ENCODE peak calls at places on chromosomes 16 and 17, in four cellular contexts. One of them, this sample, is unnamed.

GRCh38 chr16:25643633-25644032 is 48.1 kb upstream of the HS3ST4 start:
- DNase-seq in AG10803: no peak
- DNase-seq in HL-60: no peak
- DNase-seq in colonic mucosa: no peak
- DNase-seq in this sample: no peak

GRCh38 chr17:27824745-27825144 is 24.4 kb upstream of the NOS2 start:
- DNase-seq in colonic mucosa: peak; percentile 52
- DNase-seq in AG10803: no peak
- DNase-seq in HL-60: no peak
- DNase-seq in this sample: no peak

GRCh38 chr16:57029161-57030160 is 40.1 kb downstream of the NLRC5 start:
- DNase-seq in colonic mucosa: no peak
- DNase-seq in AG10803: peak; percentile 40
- DNase-seq in HL-60: no peak
- DNase-seq in this sample: no peak

GRCh38 chr17:43092891-43093290 is 32.3 kb downstream of the BRCA1 start:
- DNase-seq in HL-60: no peak
- DNase-seq in colonic mucosa: no peak
- DNase-seq in AG10803: peak; percentile 73
- DNase-seq in this sample: no peak

GRCh38 chr17:43418441-43419374 is 19.9 kb downstream of the ARL4D start:
- DNase-seq in AG10803: peak; percentile 88
- DNase-seq in HL-60: peak; percentile 22
- DNase-seq in colonic mucosa: no peak
- DNase-seq in this sample: no peak

GRCh38 chr16:54102888-54103866 is 183.4 kb downstream of the IRX3 start:
- DNase-seq in colonic mucosa: no peak
- DNase-seq in HL-60: no peak
- DNase-seq in AG10803: no peak
- DNase-seq in this sample: no peak

GRCh38 chr16:9012848-9013507 is 49.3 kb upstream of the USP7 start:
- DNase-seq in colonic mucosa: no peak
- DNase-seq in HL-60: no peak
- DNase-seq in AG10803: no peak
- DNase-seq in this sample: no peak

GRCh38 chr16:12672986-12673385 is 130.7 kb downstream of the CPPED1 start:
- DNase-seq in AG10803: no peak
- DNase-seq in colonic mucosa: no peak
- DNase-seq in HL-60: no peak
- DNase-seq in this sample: no peak

GRCh38 chr16:10907757-10908045 is 30.7 kb downstream of the CIITA start:
- DNase-seq in HL-60: no peak
- DNase-seq in AG10803: no peak
- DNase-seq in colonic mucosa: no peak
- DNase-seq in this sample: no peak

GRCh38 chr17:42135151-42135550 is 12.5 kb downstream of the HSPB9 start:
- DNase-seq in AG10803: no peak
- DNase-seq in colonic mucosa: no peak
- DNase-seq in HL-60: no peak
- DNase-seq in this sample: no peak

GRCh38 chr17:47829870-47830269 is 1.5 kb downstream of the MRPL10 start:
- DNase-seq in HL-60: no peak
- DNase-seq in colonic mucosa: no peak
- DNase-seq in AG10803: no peak
- DNase-seq in this sample: no peak

GRCh38 chr17:78897639-78897996 is 5.4 kb downstream of the CEP295NL start:
- DNase-seq in HL-60: no peak
- DNase-seq in AG10803: no peak
- DNase-seq in colonic mucosa: no peak
- DNase-seq in this sample: no peak

GRCh38 chr17:82315703-82316358 is 1.6 kb downstream of the CD7 start:
- DNase-seq in AG10803: no peak
- DNase-seq in colonic mucosa: no peak
- DNase-seq in HL-60: no peak
- DNase-seq in this sample: peak; percentile 56

GRCh38 chr16:69187387-69187890 is 475 bp downstream of the SNTB2 start:
- DNase-seq in HL-60: no peak
- DNase-seq in colonic mucosa: peak; percentile 56
- DNase-seq in AG10803: peak; percentile 43
- DNase-seq in this sample: no peak

GRCh38 chr17:38428150-38428642 is at the start of gene ARHGAP23:
- DNase-seq in AG10803: peak; percentile 76
- DNase-seq in HL-60: no peak
- DNase-seq in colonic mucosa: peak; percentile 33
- DNase-seq in this sample: no peak

GRCh38 chr17:48055531-48056245 is 7.5 kb downstream of the NFE2L1 start:
- DNase-seq in AG10803: peak; percentile 97
- DNase-seq in colonic mucosa: no peak
- DNase-seq in HL-60: no peak
- DNase-seq in this sample: no peak

GRCh38 chr17:7674934-7675333 is 12.4 kb downstream of the TP53 start:
- DNase-seq in HL-60: no peak
- DNase-seq in colonic mucosa: no peak
- DNase-seq in AG10803: no peak
- DNase-seq in this sample: no peak

GRCh38 chr16:11475896-11476630 is 110.7 kb downstream of the LITAF start:
- DNase-seq in colonic mucosa: no peak
- DNase-seq in AG10803: no peak
- DNase-seq in HL-60: no peak
- DNase-seq in this sample: no peak

GRCh38 chr16:8804313-8804712 is 6.7 kb downstream of the PMM2 start:
- DNase-seq in colonic mucosa: no peak
- DNase-seq in HL-60: no peak
- DNase-seq in AG10803: no peak
- DNase-seq in this sample: no peak

GRCh38 chr16:56191807-56192643 is 736 bp downstream of the GNAO1 start:
- DNase-seq in HL-60: no peak
- DNase-seq in colonic mucosa: no peak
- DNase-seq in AG10803: no peak
- DNase-seq in this sample: no peak

GRCh38 chr16:69395859-69396186 is 10.0 kb upstream of the TERF2 start:
- DNase-seq in colonic mucosa: no peak
- DNase-seq in AG10803: no peak
- DNase-seq in HL-60: no peak
- DNase-seq in this sample: no peak

GRCh38 chr16:86470964-86471363 is 39.4 kb upstream of the FOXF1 start:
- DNase-seq in AG10803: no peak
- DNase-seq in colonic mucosa: no peak
- DNase-seq in HL-60: no peak
- DNase-seq in this sample: no peak

GRCh38 chr17:58630883-58631522 is 60.8 kb downstream of the TEX14 start:
- DNase-seq in colonic mucosa: peak; percentile 26
- DNase-seq in HL-60: no peak
- DNase-seq in AG10803: no peak
- DNase-seq in this sample: no peak

GRCh38 chr17:4329838-4330237 is 36.6 kb downstream of the UBE2G1 start:
- DNase-seq in HL-60: no peak
- DNase-seq in colonic mucosa: no peak
- DNase-seq in AG10803: peak; percentile 91
- DNase-seq in this sample: no peak

GRCh38 chr16:49867234-49867633 is 11.3 kb upstream of the ZNF423 start:
- DNase-seq in colonic mucosa: no peak
- DNase-seq in HL-60: no peak
- DNase-seq in AG10803: no peak
- DNase-seq in this sample: no peak

GRCh38 chr17:77807746-77808441 is 150.6 kb upstream of the TNRC6C start:
- DNase-seq in colonic mucosa: no peak
- DNase-seq in AG10803: no peak
- DNase-seq in HL-60: no peak
- DNase-seq in this sample: no peak

GRCh38 chr17:12665263-12666210 is at the start of gene MYOCD:
- DNase-seq in AG10803: no peak
- DNase-seq in colonic mucosa: peak; percentile 19
- DNase-seq in HL-60: no peak
- DNase-seq in this sample: no peak

GRCh38 chr16:81374514-81374913 is 59.8 kb downstream of the GAN start:
- DNase-seq in AG10803: no peak
- DNase-seq in colonic mucosa: no peak
- DNase-seq in HL-60: no peak
- DNase-seq in this sample: no peak

GRCh38 chr16:9977333-9977897 is 204.8 kb downstream of the GRIN2A start:
- DNase-seq in AG10803: no peak
- DNase-seq in HL-60: no peak
- DNase-seq in colonic mucosa: no peak
- DNase-seq in this sample: no peak

GRCh38 chr17:17119533-17119932 is 77.3 kb downstream of the MPRIP start:
- DNase-seq in colonic mucosa: peak; percentile 70
- DNase-seq in HL-60: no peak
- DNase-seq in AG10803: peak; percentile 50
- DNase-seq in this sample: no peak

GRCh38 chr17:2292100-2292499 is 11.5 kb downstream of the SMG6 start:
- DNase-seq in colonic mucosa: no peak
- DNase-seq in AG10803: peak; percentile 26
- DNase-seq in HL-60: no peak
- DNase-seq in this sample: no peak

GRCh38 chr17:34318474-34318873 is 761 bp upstream of the CCL8 start:
- DNase-seq in HL-60: no peak
- DNase-seq in colonic mucosa: no peak
- DNase-seq in AG10803: no peak
- DNase-seq in this sample: no peak

GRCh38 chr17:63435681-63436522 is 10.2 kb downstream of the CYB561 start:
- DNase-seq in AG10803: no peak
- DNase-seq in colonic mucosa: peak; percentile 58
- DNase-seq in HL-60: no peak
- DNase-seq in this sample: no peak

GRCh38 chr17:63436523-63437110 is 9.5 kb downstream of the CYB561 start:
- DNase-seq in AG10803: no peak
- DNase-seq in HL-60: no peak
- DNase-seq in colonic mucosa: no peak
- DNase-seq in this sample: no peak

GRCh38 chr17:63437287-63438091 is 8.6 kb downstream of the CYB561 start:
- DNase-seq in HL-60: no peak
- DNase-seq in AG10803: peak; percentile 47
- DNase-seq in colonic mucosa: no peak
- DNase-seq in this sample: no peak

GRCh38 chr17:63433746-63434591 is 12.1 kb downstream of the CYB561 start:
- DNase-seq in HL-60: no peak
- DNase-seq in colonic mucosa: peak; percentile 57
- DNase-seq in AG10803: peak; percentile 98
- DNase-seq in this sample: no peak

GRCh38 chr17:63434951-63435571 is 11.0 kb downstream of the CYB561 start:
- DNase-seq in AG10803: no peak
- DNase-seq in HL-60: no peak
- DNase-seq in colonic mucosa: peak; percentile 88
- DNase-seq in this sample: peak; percentile 75
- TF ChIP-seq CTCF in AG10803: peak; percentile 16
- TF ChIP-seq CTCF in HL-60: no peak
- TF ChIP-seq CTCF in colonic mucosa: no peak
- TF ChIP-seq CTCF in this sample: peak; percentile 70

DNA sequence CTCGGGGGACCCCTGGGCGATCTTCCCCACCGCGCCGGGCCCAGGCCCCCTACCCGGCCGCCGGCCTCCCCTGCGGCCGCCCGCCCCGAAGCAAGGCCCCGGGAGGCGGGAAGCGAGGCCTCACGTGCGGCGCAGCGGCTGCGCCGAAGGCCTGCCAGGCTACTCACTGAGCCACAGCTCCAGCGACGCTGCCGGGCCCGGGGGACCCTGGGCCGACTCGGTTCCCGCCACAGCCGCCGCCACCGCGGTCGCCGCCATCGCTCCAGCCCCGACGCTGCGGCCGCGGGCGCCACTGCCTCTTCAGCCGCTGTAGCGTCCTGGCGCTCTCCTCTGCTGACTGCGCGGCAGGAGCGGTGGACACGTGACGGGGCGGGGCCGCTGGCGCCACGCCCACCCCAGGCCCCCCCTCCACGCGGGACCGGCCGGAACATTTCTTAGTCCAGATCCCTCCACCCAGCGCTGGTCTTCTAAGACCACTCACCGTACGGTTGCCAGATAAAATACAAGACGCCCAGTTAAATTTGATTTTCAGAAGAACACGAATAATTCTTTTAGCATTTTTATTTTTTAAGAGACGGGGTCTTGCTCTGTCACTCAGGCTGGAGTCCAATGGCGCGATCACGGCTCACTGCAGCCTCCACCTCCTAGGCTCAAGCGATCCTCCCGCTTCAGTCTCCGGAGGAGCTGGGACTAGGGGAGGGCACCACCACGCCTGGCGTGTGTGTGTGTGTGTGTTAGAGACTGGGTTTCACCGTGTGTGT is at the start of gene GGA2:
- DNase-seq in HL-60: peak; percentile 67
- DNase-seq in colonic mucosa: peak; percentile 84
- DNase-seq in AG10803: peak; percentile 75
- DNase-seq in this sample: peak; percentile 84
- TF ChIP-seq CTCF in HL-60: no peak
- TF ChIP-seq CTCF in colonic mucosa: no peak
- TF ChIP-seq CTCF in AG10803: no peak
- TF ChIP-seq CTCF in this sample: no peak

DNA sequence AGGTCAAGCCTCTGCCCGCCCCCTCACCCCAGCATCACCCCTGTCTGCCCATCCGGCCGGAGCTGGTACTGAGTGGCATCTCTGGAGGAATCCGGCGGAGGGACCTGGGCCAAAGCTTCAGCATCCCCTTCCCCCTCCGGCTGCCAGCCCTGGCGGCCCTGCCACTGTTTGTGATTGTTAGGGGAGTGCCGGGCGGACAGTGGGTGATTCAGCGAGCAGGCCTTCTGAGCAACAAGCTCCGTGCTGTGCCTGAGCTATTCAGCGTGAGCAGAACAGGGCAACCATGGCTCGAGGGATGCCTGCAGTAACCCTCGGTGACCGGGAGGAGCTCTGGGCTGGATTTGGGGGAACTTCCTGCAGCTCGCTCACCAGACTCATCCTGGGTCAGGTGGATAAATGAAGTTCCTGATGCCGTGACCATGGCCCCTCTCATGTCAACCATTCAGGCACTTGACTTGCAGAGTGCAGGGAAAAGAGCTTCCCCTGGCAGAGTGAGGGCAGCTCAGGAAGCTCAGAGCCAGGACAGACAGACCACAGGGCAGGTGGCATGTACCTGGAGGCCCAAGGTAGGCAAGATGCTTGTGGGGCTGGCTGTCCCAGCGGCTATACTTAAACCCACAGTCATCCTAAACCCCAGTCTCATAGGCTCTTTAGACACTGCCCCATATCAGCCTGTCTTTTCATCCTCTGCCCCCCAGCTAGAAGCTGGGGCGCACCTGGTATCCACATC is 24.3 kb upstream of the MLKL start:
- DNase-seq in HL-60: no peak
- DNase-seq in AG10803: no peak
- DNase-seq in colonic mucosa: no peak
- DNase-seq in this sample: no peak
- TF ChIP-seq CTCF in HL-60: no peak
- TF ChIP-seq CTCF in AG10803: peak; percentile 10
- TF ChIP-seq CTCF in colonic mucosa: no peak
- TF ChIP-seq CTCF in this sample: no peak

GRCh38 chr16:78478267-78478821 is 378.9 kb downstream of the WWOX start:
- DNase-seq in HL-60: no peak
- DNase-seq in AG10803: no peak
- DNase-seq in colonic mucosa: no peak
- DNase-seq in this sample: no peak
- TF ChIP-seq CTCF in HL-60: no peak
- TF ChIP-seq CTCF in AG10803: peak; percentile 12
- TF ChIP-seq CTCF in colonic mucosa: no peak
- TF ChIP-seq CTCF in this sample: no peak